ENCODE peak calls at places on chromosomes 2 and 18, in six cellular contexts. G, M, F, V, Q and L are unnamed samples.

GRCh38 chr2:85194780-85195480 is 61.7 kb downstream of the TCF7L1 start:
- DNase-seq in G (no peak), M (no peak), F (no peak), V (no peak), Q (no peak), L (no peak)

GRCh38 chr18:63189817-63190216 is 129.8 kb downstream of the BCL2 start:
- DNase-seq in G (no peak), M (no peak), F (no peak), V (no peak), Q (no peak), L (no peak)

GRCh38 chr2:189580662-189581353 is at the start of gene SLC40A1:
- DNase-seq in G (peak), M (peak), F (peak), V (peak), Q (peak), L (peak)

GRCh38 chr2:96554293-96555145 is 18.0 kb downstream of the ARID5A start:
- DNase-seq in G (peak), M (peak), F (peak), V (peak), Q (peak), L (peak)

GRCh38 chr2:128440666-128441340 is 122.1 kb upstream of the HS6ST1 start:
- DNase-seq in G (no peak), M (no peak), F (no peak), V (no peak), Q (no peak), L (no peak)

GRCh38 chr18:69400976-69401474 is 337 bp downstream of the DOK6 start:
- DNase-seq in G (peak), M (peak), F (peak), V (peak), Q (peak), L (peak)

GRCh38 chr18:56028514-56028913 is 440.5 kb upstream of the TCF4 start:
- DNase-seq in G (peak), M (peak), F (no peak), V (no peak), Q (no peak), L (no peak)

GRCh38 chr2:7097353-7097895 is 180.2 kb downstream of the RNF144A start:
- DNase-seq in G (peak), M (peak), F (peak), V (peak), Q (peak), L (peak)

GRCh38 chr2:235803028-235803427 is 309.2 kb downstream of the AGAP1 start:
- DNase-seq in G (peak), M (peak), F (no peak), V (no peak), Q (no peak), L (no peak)

GRCh38 chr2:28952806-28953190 is 28.3 kb upstream of the TOGARAM2 start:
- DNase-seq in G (no peak), M (peak), F (no peak), V (no peak), Q (no peak), L (no peak)

GRCh38 chr2:101125374-101125773 is 25.8 kb downstream of the TBC1D8 start:
- DNase-seq in G (no peak), M (no peak), F (no peak), V (no peak), Q (no peak), L (no peak)
- H3K27ac ChIP-seq in G (no peak), M (peak), F (peak), V (no peak), Q (no peak), L (peak)

DNA sequence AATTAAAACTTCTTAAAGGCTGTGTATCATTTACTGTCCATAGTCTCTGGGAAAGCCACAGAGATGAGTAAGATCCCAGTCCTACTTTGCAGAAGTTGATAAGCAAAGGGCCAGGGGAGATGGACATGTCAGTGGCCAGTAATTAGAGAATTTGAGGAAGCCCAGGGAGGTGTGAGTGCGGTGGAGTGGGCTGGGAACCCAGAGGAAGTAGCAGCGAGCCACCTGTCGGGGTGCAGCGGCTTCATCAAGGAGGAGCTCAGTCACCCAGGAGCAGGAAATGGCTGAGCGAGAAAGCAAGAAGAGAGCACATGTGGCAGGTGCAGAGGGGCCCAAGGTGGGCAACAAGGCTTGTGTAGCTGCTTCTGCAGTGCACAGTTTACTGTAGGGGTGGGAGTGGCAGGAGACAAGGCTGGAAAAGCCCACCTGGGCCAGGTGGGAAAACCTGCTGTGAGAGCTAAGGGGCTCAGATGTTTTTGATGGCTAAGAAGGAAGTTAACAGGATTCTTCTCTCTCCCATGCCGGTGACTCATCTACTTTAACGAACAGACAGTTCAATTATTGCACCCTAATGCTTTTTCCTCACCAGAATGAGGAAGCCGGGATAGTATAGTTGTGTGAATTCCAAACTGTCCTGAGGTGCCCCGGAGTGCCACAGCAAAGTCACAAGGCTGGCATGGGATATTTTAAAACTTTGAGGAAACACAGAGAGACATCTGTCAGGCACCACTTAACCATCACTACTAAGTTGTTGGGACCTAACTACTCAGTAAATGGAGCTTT is 34.8 kb upstream of the MGAT5 start:
- DNase-seq in G (no peak), M (no peak), F (no peak), V (no peak), Q (no peak), L (peak)
- TF ChIP-seq CTCF in G (no peak), M (no peak), F (no peak), V (no peak), Q (no peak), L (no peak)

GRCh38 chr2:72141881-72142742 is 5.5 kb downstream of the CYP26B1 start:
- DNase-seq in G (no peak), M (no peak), F (peak), V (no peak), Q (no peak), L (no peak)

GRCh38 chr2:72141032-72141645 is 6.5 kb downstream of the CYP26B1 start:
- DNase-seq in G (no peak), M (no peak), F (peak), V (no peak), Q (no peak), L (no peak)

GRCh38 chr2:72144412-72144745 is 3.3 kb downstream of the CYP26B1 start:
- DNase-seq in G (no peak), M (no peak), F (peak), V (no peak), Q (peak), L (no peak)

GRCh38 chr2:72143441-72144356 is 4.0 kb downstream of the CYP26B1 start:
- DNase-seq in G (no peak), M (peak), F (peak), V (peak), Q (peak), L (peak)

DNA sequence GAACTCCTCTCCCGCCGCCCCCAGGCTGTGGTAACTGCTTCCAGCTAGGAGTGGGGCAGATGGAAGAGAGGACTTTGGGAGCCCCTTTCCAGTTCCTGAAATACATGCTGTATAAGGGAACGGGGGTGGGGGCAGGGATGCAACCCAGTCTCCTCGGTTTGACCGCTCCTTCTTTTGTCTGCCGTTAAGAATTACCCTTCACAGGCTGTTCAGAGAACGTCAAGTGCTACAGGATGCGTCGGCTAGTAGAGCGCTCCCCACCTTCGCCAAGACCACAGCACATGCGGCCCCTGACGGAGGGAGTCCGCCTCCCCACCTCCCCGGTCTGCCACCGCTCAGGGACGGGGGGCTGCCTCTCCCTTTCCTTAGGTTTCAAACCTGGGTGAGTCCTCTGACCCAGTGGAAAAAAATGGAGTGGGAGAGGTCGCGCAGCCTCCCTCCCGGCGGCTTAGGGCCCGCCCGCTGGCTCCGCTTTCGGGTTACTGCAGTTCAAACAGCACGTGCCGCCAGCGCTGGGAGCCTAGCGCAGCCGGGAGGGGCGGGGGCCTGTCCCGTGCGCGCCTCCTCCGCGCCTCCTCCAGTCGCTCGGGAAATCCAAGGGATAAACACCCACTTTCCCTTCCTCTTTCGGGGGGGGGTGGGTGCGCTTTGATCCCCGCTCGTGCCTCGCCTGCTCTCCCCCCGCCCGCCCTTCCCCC is 4.8 kb downstream of the CYP26B1 start:
- DNase-seq in G (peak), M (peak), F (peak), V (peak), Q (peak), L (peak)
- H3K4me3 ChIP-seq in G (no peak), M (no peak), F (peak), V (peak), Q (peak), L (peak)

GRCh38 chr2:61807036-61807757 is 46.7 kb downstream of the FAM161A start:
- DNase-seq in G (no peak), M (no peak), F (no peak), V (no peak), Q (no peak), L (no peak)

GRCh38 chr2:61814761-61815160 is 39.1 kb downstream of the FAM161A start:
- DNase-seq in G (no peak), M (no peak), F (no peak), V (no peak), Q (no peak), L (no peak)

GRCh38 chr2:61816480-61817355 is 37.1 kb downstream of the FAM161A start:
- DNase-seq in G (peak), M (no peak), F (peak), V (no peak), Q (peak), L (no peak)

DNA sequence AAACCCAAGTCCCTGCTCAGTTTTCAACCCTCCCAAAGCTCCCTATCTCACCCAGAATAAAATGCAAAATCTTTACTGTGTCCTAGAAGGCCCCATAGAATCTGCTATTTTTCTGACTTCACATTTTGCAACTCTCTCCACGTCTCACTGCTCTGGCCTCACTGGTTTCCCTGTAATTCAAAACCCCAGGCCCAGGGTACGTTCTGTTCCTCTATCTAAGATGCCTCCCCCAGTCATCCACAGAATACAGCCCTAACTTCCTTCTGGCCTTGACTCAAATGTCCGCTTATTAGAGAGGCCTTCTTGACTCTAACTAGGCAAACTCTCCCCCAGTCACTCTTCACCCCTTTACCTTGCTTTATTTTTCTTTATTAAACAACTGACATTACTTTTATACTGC is 42.0 kb downstream of the FAM161A start:
- DNase-seq in G (no peak), M (no peak), F (no peak), V (no peak), Q (no peak), L (no peak)
- H3K27ac ChIP-seq in G (no peak), M (no peak), F (no peak), V (no peak), Q (no peak), L (no peak)

GRCh38 chr2:178195390-178196166 is 1.3 kb downstream of the OSBPL6 start:
- DNase-seq in G (no peak), M (no peak), F (no peak), V (no peak), Q (no peak), L (no peak)

GRCh38 chr2:178194600-178195389 is 483 bp downstream of the OSBPL6 start:
- DNase-seq in G (peak), M (peak), F (peak), V (peak), Q (peak), L (peak)

GRCh38 chr2:178190938-178191910 is 3.1 kb upstream of the OSBPL6 start:
- DNase-seq in G (no peak), M (no peak), F (no peak), V (no peak), Q (peak), L (no peak)

GRCh38 chr2:178193496-178193822 is 853 bp upstream of the OSBPL6 start:
- DNase-seq in G (peak), M (no peak), F (no peak), V (no peak), Q (no peak), L (no peak)

DNA sequence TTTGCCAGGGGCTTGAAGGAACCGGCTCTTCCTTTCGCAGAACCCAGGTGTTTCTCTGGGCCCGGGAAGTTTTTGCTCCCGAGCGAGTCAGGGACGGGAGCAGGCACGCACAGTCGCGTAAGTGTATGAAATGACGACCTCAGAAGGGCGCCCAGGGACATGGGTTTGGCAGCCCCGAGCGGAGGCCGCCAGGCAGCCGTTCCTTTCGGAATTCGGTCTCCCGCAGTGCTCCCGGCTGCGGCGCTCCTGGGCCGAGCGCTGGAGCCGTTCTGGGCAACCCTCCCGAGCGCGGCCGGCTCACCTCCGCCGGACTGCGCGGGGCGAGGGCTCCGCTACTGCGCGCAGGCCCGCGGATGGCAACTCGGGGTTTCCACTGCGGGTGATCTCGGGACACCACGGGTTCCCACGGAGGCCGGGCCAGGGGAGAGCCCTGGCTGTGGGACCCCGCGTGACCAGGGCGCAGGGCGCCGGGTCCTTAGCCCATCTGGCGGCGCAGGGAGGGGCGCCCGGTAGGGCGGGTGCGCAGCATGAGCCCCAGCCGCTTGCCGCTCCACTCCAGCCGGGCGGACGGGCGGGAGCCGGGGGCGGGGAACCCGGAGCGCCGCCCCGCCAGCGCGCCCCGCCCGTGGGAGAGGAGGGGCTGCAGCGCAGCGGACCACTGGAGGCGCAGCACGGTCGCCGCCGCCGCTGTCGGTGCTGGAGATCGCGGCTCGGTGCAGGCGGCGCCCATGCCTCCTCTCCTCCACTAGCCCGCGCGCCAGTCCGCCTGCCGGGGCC is at the start of gene OSBPL6:
- DNase-seq in G (peak), M (peak), F (peak), V (peak), Q (peak), L (peak)
- TF ChIP-seq CTCF in G (peak), M (peak), F (peak), V (no peak), Q (peak), L (peak)

GRCh38 chr18:13500227-13500865 is 226.0 kb downstream of the FAM210A start:
- DNase-seq in G (peak), M (peak), F (peak), V (peak), Q (peak), L (peak)

GRCh38 chr18:13502585-13502984 is 223.8 kb downstream of the FAM210A start:
- DNase-seq in G (no peak), M (peak), F (peak), V (no peak), Q (no peak), L (no peak)

GRCh38 chr18:13503839-13504238 is 222.5 kb downstream of the FAM210A start:
- DNase-seq in G (no peak), M (no peak), F (no peak), V (no peak), Q (no peak), L (no peak)

GRCh38 chr18:13501896-13502295 is 224.5 kb downstream of the FAM210A start:
- DNase-seq in G (no peak), M (peak), F (no peak), V (no peak), Q (no peak), L (no peak)

GRCh38 chr18:13500891-13501887 is 225.2 kb downstream of the FAM210A start:
- DNase-seq in G (peak), M (peak), F (peak), V (peak), Q (no peak), L (no peak)
- H3K4me3 ChIP-seq in G (no peak), M (peak), F (peak), V (no peak), Q (no peak), L (no peak)

GRCh38 chr2:241703128-241703604 is 1.3 kb downstream of the ING5 start:
- DNase-seq in G (no peak), M (peak), F (no peak), V (no peak), Q (no peak), L (no peak)

GRCh38 chr2:241702155-241702404 is 241 bp downstream of the ING5 start:
- DNase-seq in G (peak), M (no peak), F (no peak), V (no peak), Q (no peak), L (no peak)

GRCh38 chr2:241701405-241702154 is at the start of gene ING5:
- DNase-seq in G (peak), M (peak), F (peak), V (peak), Q (peak), L (peak)

GRCh38 chr2:241701155-241701404 is 759 bp upstream of the ING5 start:
- DNase-seq in G (peak), M (no peak), F (no peak), V (no peak), Q (no peak), L (no peak)

DNA sequence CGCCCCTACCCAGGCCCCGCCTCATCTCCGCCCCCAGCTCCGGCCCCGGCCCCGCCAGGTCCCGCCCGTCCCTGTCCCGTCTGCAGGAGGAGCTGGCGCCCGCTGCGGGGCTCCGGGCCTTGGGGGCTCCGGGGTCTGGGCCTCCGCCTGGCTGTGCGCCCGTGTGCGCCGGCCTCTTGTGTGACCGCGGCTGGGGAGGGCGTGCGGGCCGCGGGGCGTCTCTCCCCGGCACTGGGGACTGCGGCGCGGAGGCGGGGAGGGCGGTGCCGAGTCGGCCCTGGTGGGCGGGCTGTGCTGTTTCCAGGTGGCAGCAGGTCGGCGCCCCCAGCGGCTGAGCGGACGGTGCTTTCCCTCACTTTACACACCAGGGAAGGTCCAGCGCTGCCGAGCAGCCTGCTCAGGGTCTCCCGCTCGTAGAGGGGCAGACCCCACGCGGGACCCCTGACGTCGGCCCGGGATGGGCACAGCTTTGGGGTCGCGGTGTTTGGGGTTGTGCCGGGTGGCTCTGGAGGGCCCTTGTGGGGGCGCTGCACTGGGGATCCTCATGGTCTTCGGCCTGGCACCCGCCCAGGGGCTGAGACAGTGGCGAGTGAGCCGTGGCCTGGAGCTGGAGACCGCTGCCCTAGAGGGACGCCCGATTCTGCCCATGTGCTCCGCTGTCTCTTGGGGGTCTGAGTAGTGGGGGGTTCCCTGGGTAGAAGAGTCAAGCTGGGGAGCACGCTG is 727 bp downstream of the ING5 start:
- DNase-seq in G (peak), M (peak), F (peak), V (peak), Q (peak), L (peak)
- H3K27ac ChIP-seq in G (peak), M (peak), F (peak), V (no peak), Q (peak), L (peak)

DNA sequence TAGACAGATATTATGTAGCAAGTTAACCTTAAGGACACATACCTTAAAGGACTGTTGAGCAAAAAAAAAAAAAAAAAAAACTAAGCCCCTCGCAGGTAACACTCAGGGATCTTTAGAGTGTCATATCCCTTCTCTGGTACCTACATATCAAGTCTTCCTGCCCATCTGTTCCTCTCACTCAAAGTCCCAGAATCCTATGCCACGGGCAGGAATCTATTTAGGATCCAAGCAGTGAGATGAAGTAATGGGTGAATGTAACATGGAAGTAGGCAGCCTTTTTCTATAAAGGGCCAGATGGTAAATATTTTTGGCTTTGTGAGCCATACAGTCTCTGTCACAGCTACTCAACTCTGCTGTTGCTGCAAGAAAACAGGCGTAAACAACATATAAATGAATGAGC is 496.7 kb downstream of the STK39 start:
- DNase-seq in G (no peak), M (no peak), F (no peak), V (no peak), Q (no peak), L (no peak)
- TF ChIP-seq CTCF in G (no peak), M (no peak), F (no peak), V (no peak), Q (no peak), L (no peak)